ENCODE peak calls at places on chromosomes 16 and 17, in five cellular contexts. R is GM12878, P is SK-N-SH, J is HEK293T, E is HepG2. W is an unnamed sample.
A peak's percentile ranks its signal among the peaks of the same experiment; 100 is the strongest.

GRCh38 chr17:10370209-10370608 is 2.6 kb downstream of the MYH13 start:
- DNase-seq in R (no peak), P (no peak), J (no peak), E (no peak), W (no peak)

GRCh38 chr16:81523387-81524115 is 78.9 kb downstream of the CMIP start:
- DNase-seq in R (no peak), P (no peak), J (no peak), E (no peak), W (no peak)

GRCh38 chr16:14285542-14286380 is 214.6 kb downstream of the MRTFB start:
- DNase-seq in R (peak; percentile 87), P (peak; percentile 96), J (peak; percentile 91), E (peak; percentile 95), W (peak; percentile 90)

GRCh38 chr17:836154-836553 is 54.0 kb downstream of the MRM3 start:
- DNase-seq in R (no peak), P (no peak), J (no peak), E (no peak), W (no peak)

GRCh38 chr16:73161977-73162376 is 114.0 kb upstream of the ZFHX3 start:
- DNase-seq in R (no peak), P (no peak), J (no peak), E (peak; percentile 78), W (no peak)

GRCh38 chr17:47323382-47324223 is at the start of gene EFCAB13:
- DNase-seq in R (peak; percentile 54), P (peak; percentile 99), J (peak; percentile 89), E (peak; percentile 84), W (peak; percentile 98)

GRCh38 chr17:78763561-78763960 is 18.5 kb downstream of the CYTH1 start:
- DNase-seq in R (no peak), P (no peak), J (no peak), E (no peak), W (no peak)

GRCh38 chr16:1398351-1398750 is 16.2 kb downstream of the UNKL start:
- DNase-seq in R (no peak), P (peak; percentile 20), J (no peak), E (no peak), W (no peak)

GRCh38 chr17:81345211-81346089 is 49.8 kb upstream of the BAHCC1 start:
- DNase-seq in R (no peak), P (peak; percentile 64), J (peak; percentile 70), E (peak; percentile 72), W (peak; percentile 90)

GRCh38 chr17:15106540-15106939 is 158.6 kb downstream of the PMP22 start:
- DNase-seq in R (no peak), P (no peak), J (no peak), E (no peak), W (peak; percentile 11)

GRCh38 chr16:75272097-75272548 is 20.7 kb upstream of the BCAR1 start:
- DNase-seq in R (peak; percentile 28), P (no peak), J (no peak), E (peak; percentile 73), W (no peak)

GRCh38 chr16:671353-672131 is 3.6 kb downstream of the RHOT2 start:
- DNase-seq in R (no peak), P (no peak), J (no peak), E (no peak), W (no peak)

GRCh38 chr17:65953316-65954147 is 238.4 kb downstream of the CEP112 start:
- DNase-seq in R (no peak), P (no peak), J (no peak), E (peak; percentile 47), W (no peak)

GRCh38 chr16:60318486-60318885 is 1584.4 kb upstream of the GOT2 start:
- DNase-seq in R (no peak), P (no peak), J (no peak), E (no peak), W (no peak)

GRCh38 chr17:72237223-72237622 is 116.4 kb downstream of the SOX9 start:
- DNase-seq in R (no peak), P (no peak), J (no peak), E (no peak), W (no peak)

GRCh38 chr17:79992657-79993389 is 42.8 kb downstream of the TBC1D16 start:
- DNase-seq in R (no peak), P (no peak), J (no peak), E (no peak), W (no peak)

GRCh38 chr17:67528751-67529436 is 151.8 kb downstream of the PITPNC1 start:
- DNase-seq in R (no peak), P (peak; percentile 94), J (peak; percentile 36), E (peak; percentile 92), W (no peak)

GRCh38 chr17:31997005-31997404 is 10.2 kb upstream of the LRRC37B start:
- DNase-seq in R (no peak), P (no peak), J (no peak), E (no peak), W (no peak)

GRCh38 chr16:79816081-79816497 is 215.6 kb upstream of the MAF start:
- DNase-seq in R (no peak), P (no peak), J (no peak), E (no peak), W (no peak)

GRCh38 chr16:4323845-4324478 is 8.1 kb downstream of the GLIS2 start:
- DNase-seq in R (no peak), P (peak; percentile 79), J (peak; percentile 64), E (no peak), W (peak; percentile 56)

GRCh38 chr16:89122322-89122831 is 28.7 kb downstream of the ACSF3 start:
- DNase-seq in R (no peak), P (no peak), J (no peak), E (no peak), W (no peak)

GRCh38 chr17:44556854-44557606 is at the start of gene FZD2:
- DNase-seq in R (peak; percentile 64), P (peak; percentile 95), J (peak; percentile 88), E (peak; percentile 58), W (peak; percentile 96)

GRCh38 chr16:84239910-84240309 is at the start of gene KCNG4:
- DNase-seq in R (no peak), P (peak; percentile 75), J (no peak), E (no peak), W (no peak)

GRCh38 chr17:82065193-82065637 is 389 bp downstream of the DUS1L start:
- DNase-seq in R (no peak), P (no peak), J (no peak), E (no peak), W (no peak)

GRCh38 chr16:15610369-15610871 is 32.5 kb downstream of the MARF1 start:
- DNase-seq in R (no peak), P (no peak), J (no peak), E (peak; percentile 89), W (no peak)

GRCh38 chr16:17470002-17470870 is 524 bp downstream of the XYLT1 start:
- DNase-seq in R (no peak), P (peak; percentile 55), J (no peak), E (no peak), W (no peak)

GRCh38 chr17:77829871-77830799 is 128.4 kb upstream of the TNRC6C start:
- DNase-seq in R (no peak), P (peak; percentile 47), J (no peak), E (no peak), W (peak; percentile 67)

GRCh38 chr17:258045-258734 is 76.7 kb upstream of the DOC2B start:
- DNase-seq in R (no peak), P (no peak), J (no peak), E (no peak), W (no peak)

GRCh38 chr17:73952136-73952497 is 251.4 kb upstream of the RPL38 start:
- DNase-seq in R (no peak), P (peak; percentile 64), J (no peak), E (no peak), W (no peak)

GRCh38 chr17:15404116-15404730 is 62.8 kb upstream of the TEKT3 start:
- DNase-seq in R (no peak), P (no peak), J (no peak), E (no peak), W (no peak)

GRCh38 chr16:58128721-58129096 is 472 bp downstream of the CFAP20 start:
- DNase-seq in R (no peak), P (peak; percentile 70), J (no peak), E (no peak), W (peak; percentile 71)

GRCh38 chr16:10992797-10993196 is 48.4 kb downstream of the CLEC16A start:
- DNase-seq in R (no peak), P (no peak), J (no peak), E (no peak), W (peak; percentile 82)

GRCh38 chr17:79543566-79543965 is 67.3 kb downstream of the RBFOX3 start:
- DNase-seq in R (no peak), P (peak; percentile 41), J (no peak), E (no peak), W (no peak)

GRCh38 chr17:30226878-30227277 is 8.6 kb downstream of the SLC6A4 start:
- DNase-seq in R (no peak), P (no peak), J (no peak), E (peak; percentile 34), W (no peak)

GRCh38 chr16:21268236-21268635 is 9.9 kb downstream of the CRYM start:
- DNase-seq in R (no peak), P (no peak), J (no peak), E (no peak), W (no peak)
- TF ChIP-seq FOXM1 in R (no peak), P (no peak), J (no peak), E (no peak), W (no peak)

DNA sequence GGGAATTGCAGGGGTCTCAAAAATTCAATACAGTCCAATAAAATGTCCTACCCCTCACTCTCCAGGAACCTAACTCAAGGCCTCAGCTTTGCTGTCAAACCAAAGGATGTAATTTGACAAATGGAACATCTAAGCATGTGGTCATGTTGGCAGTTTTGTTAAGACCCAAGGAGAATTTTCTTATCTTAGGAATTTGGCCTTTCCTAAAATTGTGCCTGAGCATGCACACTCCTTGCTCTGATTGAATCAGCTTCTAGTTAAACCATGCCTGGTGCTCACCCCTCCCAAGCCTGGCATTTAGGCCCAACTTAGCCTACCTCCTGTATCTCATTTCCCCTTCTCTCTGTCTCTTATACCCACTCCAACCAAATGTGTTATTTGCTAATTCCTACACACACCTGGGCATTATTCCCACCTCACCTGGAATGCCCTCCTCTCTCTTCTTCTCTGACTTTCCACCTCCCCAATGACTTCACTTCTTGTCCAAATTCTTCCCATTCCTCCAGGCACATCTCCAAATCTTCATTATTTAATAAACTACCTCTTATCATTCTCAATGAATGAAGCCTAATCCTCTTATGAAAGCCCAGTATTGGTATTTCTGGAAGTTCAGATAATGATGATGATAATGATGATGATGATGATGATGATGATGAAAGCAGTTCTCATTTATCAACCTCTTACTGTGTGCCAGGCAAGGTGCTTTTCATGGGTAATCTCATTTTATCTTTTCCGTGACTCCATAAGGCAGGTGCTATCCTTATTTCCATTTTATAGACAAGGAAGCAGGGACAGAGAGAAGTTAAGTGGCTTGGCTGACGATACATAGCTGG is 178.0 kb upstream of the IRX6 start:
- DNase-seq in R (no peak), P (no peak), J (no peak), E (no peak), W (no peak)
- TF ChIP-seq FOXM1 in R (no peak), P (no peak), J (no peak), E (no peak), W (no peak)

GRCh38 chr17:63290784-63291183 is 155.3 kb downstream of the CYB561 start:
- DNase-seq in R (no peak), P (no peak), J (no peak), E (no peak), W (no peak)
- TF ChIP-seq FOXM1 in R (no peak), P (no peak), J (no peak), E (no peak), W (no peak)

GRCh38 chr17:39568710-39569109 is 39.0 kb downstream of the NEUROD2 start:
- DNase-seq in R (no peak), P (no peak), J (no peak), E (no peak), W (no peak)

GRCh38 chr17:39563476-39563875 is 44.2 kb downstream of the NEUROD2 start:
- DNase-seq in R (no peak), P (peak; percentile 55), J (no peak), E (no peak), W (no peak)

GRCh38 chr17:39566092-39566491 is 41.6 kb downstream of the NEUROD2 start:
- DNase-seq in R (no peak), P (no peak), J (no peak), E (no peak), W (no peak)

GRCh38 chr17:39564201-39564828 is 43.4 kb downstream of the NEUROD2 start:
- DNase-seq in R (no peak), P (no peak), J (no peak), E (no peak), W (peak; percentile 52)
- TF ChIP-seq FOXM1 in R (no peak), P (no peak), J (no peak), E (no peak), W (no peak)